ENCODE peak calls at places on chromosome 21, in four cellular contexts. N, T, O and Y are unnamed samples. For H3K4me1, the result is how much of the 10 kb centered on the place peaks cover.

GRCh38 chr21:46635324-46636180 is at the start of gene PRMT2:
- DNase-seq in N (peak), T (peak), O (peak), Y (peak)

GRCh38 chr21:17674106-17674505 is 61.4 kb upstream of the BTG3 start:
- DNase-seq in N (no peak), T (no peak), O (no peak), Y (no peak)

GRCh38 chr21:17610862-17611261 is 1.8 kb downstream of the BTG3 start:
- DNase-seq in N (peak), T (peak), O (no peak), Y (no peak)

GRCh38 chr21:18218331-18218730 is 26.3 kb upstream of the CHODL start:
- DNase-seq in N (no peak), T (no peak), O (no peak), Y (no peak)

GRCh38 chr21:25643486-25643885 is 4.4 kb downstream of the JAM2 start:
- DNase-seq in N (no peak), T (no peak), O (no peak), Y (no peak)

GRCh38 chr21:30714436-30714835 is 4.1 kb downstream of the KRTAP21-3 start:
- DNase-seq in N (no peak), T (no peak), O (no peak), Y (no peak)

GRCh38 chr21:42381347-42381984 is 14.4 kb downstream of the TMPRSS3 start:
- DNase-seq in N (no peak), T (no peak), O (peak), Y (no peak)

GRCh38 chr21:31900121-31900895 is 27.5 kb downstream of the HUNK start:
- DNase-seq in N (no peak), T (no peak), O (peak), Y (no peak)

GRCh38 chr21:39688010-39688409 is 57.0 kb upstream of the IGSF5 start:
- DNase-seq in N (no peak), T (no peak), O (no peak), Y (no peak)

GRCh38 chr21:26766826-26767325 is 78.3 kb downstream of the ADAMTS1 start:
- DNase-seq in N (no peak), T (no peak), O (no peak), Y (no peak)

GRCh38 chr21:26170471-26171309 is at the start of gene APP:
- DNase-seq in N (peak), T (peak), O (peak), Y (peak)

GRCh38 chr21:39094847-39095525 is 88.3 kb downstream of the PSMG1 start:
- DNase-seq in N (no peak), T (no peak), O (peak), Y (no peak)

GRCh38 chr21:43375006-43375826 is 51.7 kb downstream of the SIK1 start:
- DNase-seq in N (no peak), T (no peak), O (no peak), Y (no peak)

GRCh38 chr21:23247334-23247733 is 2249.1 kb downstream of the NCAM2 start:
- DNase-seq in N (no peak), T (no peak), O (no peak), Y (no peak)

GRCh38 chr21:31905444-31906400 is 32.9 kb downstream of the HUNK start:
- DNase-seq in N (no peak), T (no peak), O (no peak), Y (no peak)

GRCh38 chr21:15034126-15034848 is 30.5 kb downstream of the NRIP1 start:
- DNase-seq in N (no peak), T (no peak), O (no peak), Y (no peak)

GRCh38 chr21:26087223-26087918 is 83.2 kb downstream of the APP start:
- DNase-seq in N (no peak), T (no peak), O (no peak), Y (no peak)

GRCh38 chr21:14235101-14235500 is 19.1 kb downstream of the RBM11 start:
- DNase-seq in N (no peak), T (no peak), O (no peak), Y (no peak)

GRCh38 chr21:22200378-22201092 is 1202.3 kb downstream of the NCAM2 start:
- DNase-seq in N (no peak), T (no peak), O (no peak), Y (no peak)
- H3K4me1 ChIP-seq in N (under half), T (under half), O (under half), Y (under half)

GRCh38 chr21:44703731-44704635 is 7.0 kb downstream of the KRTAP10-12 start:
- DNase-seq in N (no peak), T (no peak), O (no peak), Y (peak)
- H3K4me1 ChIP-seq in N (under half), T (under half), O (under half), Y (under half)

GRCh38 chr21:41371698-41372030 is 9.8 kb downstream of the MX2 start:
- DNase-seq in N (no peak), T (no peak), O (no peak), Y (no peak)
- H3K4me1 ChIP-seq in N (under half), T (under half), O (under half), Y (under half)

DNA sequence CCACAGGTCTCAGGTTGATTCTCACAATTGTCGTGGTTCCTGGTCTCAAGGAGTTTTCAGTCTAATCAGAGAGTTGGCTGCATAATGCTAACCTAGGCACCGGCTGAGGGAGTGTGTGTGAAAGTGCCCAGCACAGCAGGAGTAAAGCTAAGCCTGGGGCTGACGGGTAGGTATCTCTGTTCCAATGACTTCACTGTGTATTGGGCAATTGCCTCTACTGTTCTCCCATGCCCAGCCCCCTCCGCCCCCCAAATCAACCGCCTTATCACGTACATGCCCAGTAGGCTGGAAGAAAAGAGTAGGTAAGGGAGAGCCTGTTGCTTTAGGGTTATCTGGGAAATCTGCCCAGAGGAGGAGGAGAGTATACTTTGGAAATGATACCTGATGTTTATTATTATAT is 54.7 kb downstream of the MRPS6 start:
- DNase-seq in N (no peak), T (peak), O (no peak), Y (no peak)
- H3K4me1 ChIP-seq in N (under half), T (under half), O (under half), Y (half or more)

DNA sequence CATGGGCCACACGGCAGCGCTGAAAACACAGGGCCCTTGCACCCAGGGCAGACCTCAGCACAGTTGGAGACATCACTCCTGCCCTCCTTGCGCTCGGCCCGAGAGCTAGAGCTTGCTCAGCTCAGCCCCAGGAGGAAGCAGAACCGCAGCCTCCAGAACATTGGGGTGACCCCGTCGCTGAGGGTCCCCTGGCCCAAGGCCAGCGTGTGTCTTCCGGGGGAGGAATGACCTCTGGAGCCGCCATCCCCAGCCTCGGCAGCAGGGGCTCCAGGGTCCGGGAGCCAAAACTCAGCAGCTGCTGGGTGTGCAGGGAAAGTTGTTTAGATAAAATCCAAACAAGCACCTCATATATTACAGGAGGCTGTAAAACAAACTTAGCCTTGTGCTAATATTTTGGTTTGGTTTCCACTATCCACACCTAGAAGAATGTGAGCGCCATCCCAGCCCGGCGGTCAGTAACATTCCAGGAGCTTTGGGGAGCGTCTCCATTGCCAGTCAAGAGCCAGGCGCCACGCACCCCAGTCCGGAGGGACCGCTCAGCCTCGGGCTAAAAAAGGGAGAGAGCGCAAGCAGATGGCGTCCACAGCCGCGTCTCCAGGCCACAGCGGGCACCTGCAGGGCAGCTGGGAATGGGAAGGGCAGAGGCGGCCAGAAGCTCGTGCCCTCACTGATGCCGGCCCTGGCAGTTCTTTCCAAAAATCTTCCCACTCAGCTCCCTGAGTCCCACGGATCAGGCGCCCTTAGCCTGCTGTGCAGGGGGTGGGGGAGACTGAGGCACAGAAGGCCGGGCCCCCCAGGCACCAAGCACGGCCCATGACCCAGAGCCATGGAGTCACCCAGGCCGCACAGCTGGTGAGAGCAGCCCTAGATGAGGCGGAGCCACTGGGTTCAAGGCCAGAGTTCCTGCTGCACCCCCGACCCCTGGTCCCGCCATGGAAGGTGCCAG is 52.0 kb downstream of the SLX9 start:
- DNase-seq in N (peak), T (no peak), O (no peak), Y (no peak)
- H3K4me1 ChIP-seq in N (under half), T (under half), O (under half), Y (half or more)

GRCh38 chr21:37385179-37385765 is 18.7 kb downstream of the DYRK1A start:
- DNase-seq in N (no peak), T (no peak), O (no peak), Y (no peak)
- H3K4me1 ChIP-seq in N (under half), T (under half), O (under half), Y (half or more)

DNA sequence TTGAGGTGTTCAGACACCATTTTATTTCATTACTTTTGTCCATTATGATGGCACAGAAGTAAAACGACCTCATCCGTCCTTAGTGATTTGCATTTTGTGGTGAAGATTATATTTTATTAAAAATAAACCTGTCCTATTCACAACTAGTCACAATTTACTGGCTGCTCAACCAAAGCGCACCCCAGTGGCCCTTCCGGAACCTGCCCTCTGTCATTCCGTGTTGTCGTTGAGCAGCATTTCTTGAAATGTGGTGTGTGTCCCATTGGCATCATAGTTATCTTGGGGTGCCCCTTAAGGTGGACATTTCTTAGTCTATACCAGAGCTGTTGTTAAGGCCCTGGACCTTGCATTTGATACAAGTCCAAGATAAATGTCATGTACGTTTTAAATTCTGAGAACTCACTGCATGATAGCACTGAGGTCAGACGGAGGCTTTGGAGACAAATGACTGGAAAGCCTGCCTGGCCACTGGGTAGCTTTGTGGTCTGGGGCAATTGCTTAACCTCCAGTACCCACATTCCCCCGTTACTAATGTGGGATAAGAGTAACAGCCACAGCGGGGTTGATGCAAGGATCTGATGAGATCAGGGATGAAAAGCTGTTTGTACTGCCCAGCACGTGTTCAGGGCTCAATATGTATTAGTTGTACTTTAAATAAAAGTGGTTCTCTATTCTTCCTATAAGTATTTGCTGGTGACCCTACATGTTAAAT is 36.2 kb downstream of the BACH1 start:
- DNase-seq in N (no peak), T (no peak), O (no peak), Y (no peak)
- H3K4me1 ChIP-seq in N (under half), T (under half), O (under half), Y (half or more)

DNA sequence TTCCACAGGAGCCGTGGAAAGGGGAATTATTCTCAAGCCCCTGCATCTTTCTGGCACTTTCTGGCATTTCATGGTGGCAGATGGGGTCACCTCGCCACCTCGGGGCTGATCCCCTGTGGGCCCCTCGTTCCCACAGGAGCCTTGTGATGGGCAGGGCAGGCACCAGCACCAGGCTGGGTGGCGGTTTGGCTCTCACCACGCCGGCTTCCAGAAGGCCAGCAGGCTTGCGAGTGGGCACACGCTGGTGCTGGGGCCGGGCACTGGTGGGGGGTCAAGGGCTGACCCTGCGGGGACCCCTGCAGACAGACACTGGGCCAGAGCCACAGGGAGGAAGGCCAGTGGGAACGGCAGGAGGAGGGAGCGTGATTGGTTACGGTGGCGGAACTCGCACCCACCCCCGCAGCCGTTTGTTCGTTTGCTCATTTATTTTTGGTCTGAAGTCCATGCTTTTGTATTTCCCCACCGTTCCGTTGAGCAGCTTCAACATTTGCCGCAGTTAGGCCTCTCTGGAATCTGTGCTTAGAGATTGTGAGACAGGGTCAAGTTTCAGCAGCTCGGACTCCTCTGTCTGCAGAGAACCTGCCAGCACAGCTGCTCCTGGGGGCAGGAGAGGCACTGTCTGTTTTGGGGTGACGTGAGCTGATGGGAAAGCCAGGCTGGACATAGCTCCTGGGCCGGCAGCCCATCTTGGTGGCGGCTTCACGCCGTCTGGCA is 5.3 kb downstream of the COL18A1 start:
- DNase-seq in N (peak), T (no peak), O (peak), Y (no peak)
- H3K4me1 ChIP-seq in N (under half), T (under half), O (under half), Y (under half)

GRCh38 chr21:35026153-35026499 is 23.0 kb downstream of the RUNX1 start:
- DNase-seq in N (no peak), T (no peak), O (no peak), Y (no peak)
- H3K4me1 ChIP-seq in N (under half), T (under half), O (under half), Y (under half)

GRCh38 chr21:44734026-44734745 is 22.8 kb upstream of the TSPEAR start:
- DNase-seq in N (no peak), T (no peak), O (no peak), Y (no peak)

GRCh38 chr21:44730028-44730395 is 18.6 kb upstream of the TSPEAR start:
- DNase-seq in N (no peak), T (no peak), O (no peak), Y (no peak)

GRCh38 chr21:44732956-44733355 is 21.6 kb upstream of the TSPEAR start:
- DNase-seq in N (no peak), T (no peak), O (no peak), Y (no peak)

GRCh38 chr21:44730951-44731579 is 19.7 kb upstream of the TSPEAR start:
- DNase-seq in N (no peak), T (no peak), O (no peak), Y (no peak)

GRCh38 chr21:44732263-44732662 is 20.9 kb upstream of the TSPEAR start:
- DNase-seq in N (no peak), T (no peak), O (no peak), Y (no peak)
- H3K4me1 ChIP-seq in N (under half), T (under half), O (under half), Y (under half)